ENCODE peak calls at places on chromosome 11, in seven cellular contexts. One of them, this sample, is unnamed. For H3K4me1 and H3K36me3, the result is how much of the 10 kb centered on the place peaks cover.

GRCh38 chr11:43021466-43021865 is 290.3 kb upstream of the API5 start:
- DNase-seq in cardiac muscle cell: peak
- DNase-seq in tibial nerve: no peak
- DNase-seq in heart left ventricle: peak
- DNase-seq in hepatocyte: peak
- DNase-seq in mucosa of descending colon: peak
- DNase-seq in body of pancreas: no peak
- DNase-seq in this sample: no peak

GRCh38 chr11:19759389-19759788 is 46.8 kb downstream of the NAV2 start:
- DNase-seq in hepatocyte: no peak
- DNase-seq in body of pancreas: no peak
- DNase-seq in tibial nerve: no peak
- DNase-seq in mucosa of descending colon: no peak
- DNase-seq in cardiac muscle cell: no peak
- DNase-seq in heart left ventricle: no peak
- DNase-seq in this sample: no peak

GRCh38 chr11:75583710-75584658 is 21.9 kb downstream of the SERPINH1 start:
- DNase-seq in body of pancreas: peak
- DNase-seq in cardiac muscle cell: peak
- DNase-seq in tibial nerve: peak
- DNase-seq in mucosa of descending colon: peak
- DNase-seq in heart left ventricle: peak
- DNase-seq in hepatocyte: peak
- DNase-seq in this sample: peak

GRCh38 chr11:72814831-72815618 is 814 bp downstream of the ATG16L2 start:
- DNase-seq in hepatocyte: peak
- DNase-seq in cardiac muscle cell: peak
- DNase-seq in heart left ventricle: no peak
- DNase-seq in mucosa of descending colon: peak
- DNase-seq in body of pancreas: peak
- DNase-seq in tibial nerve: no peak
- DNase-seq in this sample: no peak

GRCh38 chr11:60396790-60397189 is 531 bp downstream of the MS4A14 start:
- DNase-seq in tibial nerve: no peak
- DNase-seq in body of pancreas: no peak
- DNase-seq in hepatocyte: no peak
- DNase-seq in mucosa of descending colon: no peak
- DNase-seq in heart left ventricle: no peak
- DNase-seq in cardiac muscle cell: no peak
- DNase-seq in this sample: no peak

GRCh38 chr11:36492724-36493304 is 17.3 kb downstream of the TRAF6 start:
- DNase-seq in mucosa of descending colon: peak
- DNase-seq in body of pancreas: no peak
- DNase-seq in hepatocyte: peak
- DNase-seq in tibial nerve: peak
- DNase-seq in heart left ventricle: no peak
- DNase-seq in cardiac muscle cell: peak
- DNase-seq in this sample: no peak

GRCh38 chr11:34512810-34513673 is 552 bp downstream of the ELF5 start:
- DNase-seq in hepatocyte: peak
- DNase-seq in heart left ventricle: no peak
- DNase-seq in body of pancreas: peak
- DNase-seq in tibial nerve: peak
- DNase-seq in cardiac muscle cell: peak
- DNase-seq in mucosa of descending colon: peak
- DNase-seq in this sample: peak

GRCh38 chr11:126348806-126349582 is 6.5 kb upstream of the ST3GAL4 start:
- DNase-seq in body of pancreas: no peak
- DNase-seq in mucosa of descending colon: no peak
- DNase-seq in hepatocyte: no peak
- DNase-seq in heart left ventricle: peak
- DNase-seq in tibial nerve: no peak
- DNase-seq in cardiac muscle cell: no peak
- DNase-seq in this sample: no peak

GRCh38 chr11:130162733-130163132 is 3.2 kb downstream of the ST14 start:
- DNase-seq in mucosa of descending colon: no peak
- DNase-seq in tibial nerve: no peak
- DNase-seq in cardiac muscle cell: peak
- DNase-seq in hepatocyte: peak
- DNase-seq in heart left ventricle: no peak
- DNase-seq in body of pancreas: no peak
- DNase-seq in this sample: no peak

GRCh38 chr11:6333112-6333511 is 12.8 kb upstream of the CAVIN3 start:
- DNase-seq in heart left ventricle: no peak
- DNase-seq in mucosa of descending colon: no peak
- DNase-seq in tibial nerve: no peak
- DNase-seq in hepatocyte: no peak
- DNase-seq in body of pancreas: no peak
- DNase-seq in cardiac muscle cell: no peak
- DNase-seq in this sample: no peak

GRCh38 chr11:33869511-33870422 is 22.1 kb downstream of the LMO2 start:
- DNase-seq in tibial nerve: no peak
- DNase-seq in mucosa of descending colon: peak
- DNase-seq in hepatocyte: peak
- DNase-seq in body of pancreas: peak
- DNase-seq in heart left ventricle: peak
- DNase-seq in cardiac muscle cell: peak
- DNase-seq in this sample: no peak

GRCh38 chr11:47348131-47348802 is 4.2 kb downstream of the MYBPC3 start:
- DNase-seq in tibial nerve: no peak
- DNase-seq in body of pancreas: no peak
- DNase-seq in hepatocyte: no peak
- DNase-seq in heart left ventricle: no peak
- DNase-seq in cardiac muscle cell: no peak
- DNase-seq in mucosa of descending colon: no peak
- DNase-seq in this sample: no peak

GRCh38 chr11:46356911-46357482 is 9.7 kb downstream of the DGKZ start:
- DNase-seq in tibial nerve: no peak
- DNase-seq in mucosa of descending colon: no peak
- DNase-seq in hepatocyte: peak
- DNase-seq in heart left ventricle: no peak
- DNase-seq in body of pancreas: no peak
- DNase-seq in cardiac muscle cell: no peak
- DNase-seq in this sample: no peak

GRCh38 chr11:110505514-110506284 is 76.0 kb downstream of the FDX1 start:
- DNase-seq in tibial nerve: no peak
- DNase-seq in body of pancreas: no peak
- DNase-seq in cardiac muscle cell: no peak
- DNase-seq in heart left ventricle: peak
- DNase-seq in mucosa of descending colon: no peak
- DNase-seq in hepatocyte: no peak
- DNase-seq in this sample: no peak

GRCh38 chr11:72609045-72609444 is 65.2 kb downstream of the PDE2A start:
- DNase-seq in mucosa of descending colon: no peak
- DNase-seq in cardiac muscle cell: no peak
- DNase-seq in heart left ventricle: no peak
- DNase-seq in tibial nerve: no peak
- DNase-seq in hepatocyte: no peak
- DNase-seq in body of pancreas: no peak
- DNase-seq in this sample: no peak

GRCh38 chr11:129729823-129730222 is 85.8 kb upstream of the TMEM45B start:
- DNase-seq in tibial nerve: no peak
- DNase-seq in heart left ventricle: no peak
- DNase-seq in hepatocyte: no peak
- DNase-seq in body of pancreas: no peak
- DNase-seq in mucosa of descending colon: no peak
- DNase-seq in cardiac muscle cell: no peak
- DNase-seq in this sample: no peak

GRCh38 chr11:61141601-61142028 is 19.6 kb downstream of the VPS37C start:
- DNase-seq in body of pancreas: peak
- DNase-seq in hepatocyte: peak
- DNase-seq in heart left ventricle: peak
- DNase-seq in tibial nerve: no peak
- DNase-seq in mucosa of descending colon: peak
- DNase-seq in cardiac muscle cell: no peak
- DNase-seq in this sample: peak

GRCh38 chr11:250740-251299 is 14.0 kb downstream of the PSMD13 start:
- DNase-seq in body of pancreas: peak
- DNase-seq in tibial nerve: peak
- DNase-seq in hepatocyte: peak
- DNase-seq in mucosa of descending colon: peak
- DNase-seq in heart left ventricle: peak
- DNase-seq in cardiac muscle cell: peak
- DNase-seq in this sample: peak

GRCh38 chr11:17611049-17611448 is 64.0 kb downstream of the OTOG start:
- DNase-seq in tibial nerve: no peak
- DNase-seq in body of pancreas: no peak
- DNase-seq in mucosa of descending colon: no peak
- DNase-seq in heart left ventricle: peak
- DNase-seq in hepatocyte: no peak
- DNase-seq in cardiac muscle cell: no peak
- DNase-seq in this sample: no peak

GRCh38 chr11:68146010-68146540 is 24.9 kb upstream of the CHKA start:
- DNase-seq in cardiac muscle cell: no peak
- DNase-seq in tibial nerve: peak
- DNase-seq in heart left ventricle: peak
- DNase-seq in hepatocyte: peak
- DNase-seq in mucosa of descending colon: peak
- DNase-seq in body of pancreas: peak
- DNase-seq in this sample: peak

GRCh38 chr11:46264976-46265375 is 12.5 kb upstream of the CREB3L1 start:
- DNase-seq in hepatocyte: no peak
- DNase-seq in tibial nerve: no peak
- DNase-seq in mucosa of descending colon: no peak
- DNase-seq in body of pancreas: no peak
- DNase-seq in cardiac muscle cell: no peak
- DNase-seq in heart left ventricle: no peak
- DNase-seq in this sample: no peak

GRCh38 chr11:65988791-65989592 is 13.0 kb downstream of the EIF1AD start:
- DNase-seq in body of pancreas: peak
- DNase-seq in cardiac muscle cell: peak
- DNase-seq in mucosa of descending colon: peak
- DNase-seq in hepatocyte: peak
- DNase-seq in tibial nerve: peak
- DNase-seq in heart left ventricle: peak
- DNase-seq in this sample: peak

GRCh38 chr11:37632748-37633147 is 1034.7 kb upstream of the RAG2 start:
- DNase-seq in tibial nerve: no peak
- DNase-seq in mucosa of descending colon: no peak
- DNase-seq in body of pancreas: no peak
- DNase-seq in hepatocyte: no peak
- DNase-seq in cardiac muscle cell: no peak
- DNase-seq in heart left ventricle: no peak
- DNase-seq in this sample: no peak

GRCh38 chr11:37630866-37631265 is 1032.8 kb upstream of the RAG2 start:
- DNase-seq in hepatocyte: no peak
- DNase-seq in cardiac muscle cell: no peak
- DNase-seq in tibial nerve: no peak
- DNase-seq in heart left ventricle: no peak
- DNase-seq in body of pancreas: no peak
- DNase-seq in mucosa of descending colon: no peak
- DNase-seq in this sample: no peak
- H3K4me1 ChIP-seq in hepatocyte: under half
- H3K4me1 ChIP-seq in cardiac muscle cell: under half
- H3K4me1 ChIP-seq in tibial nerve: under half
- H3K4me1 ChIP-seq in heart left ventricle: under half
- H3K4me1 ChIP-seq in body of pancreas: under half
- H3K4me1 ChIP-seq in mucosa of descending colon: under half
- H3K4me1 ChIP-seq in this sample: under half

DNA sequence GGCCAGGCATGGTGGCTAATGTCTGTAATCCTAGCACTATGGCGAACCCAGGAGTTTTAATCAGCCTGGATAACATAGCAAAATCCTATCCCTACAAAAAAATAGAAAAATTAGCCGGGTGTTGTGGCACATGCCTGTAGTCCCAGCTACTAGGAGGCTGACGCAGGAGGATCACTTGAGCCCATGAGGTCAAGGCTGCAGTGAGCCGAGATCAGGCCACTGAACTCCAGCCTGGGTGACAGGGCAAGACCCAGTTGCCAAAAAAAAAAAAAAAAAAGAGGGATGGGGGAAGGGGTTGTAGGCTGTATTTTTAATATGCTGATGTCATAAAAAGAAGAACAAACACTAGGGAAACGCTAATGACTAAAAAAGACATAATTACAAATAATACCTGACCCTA is 12.1 kb downstream of the DDX6 start:
- DNase-seq in mucosa of descending colon: no peak
- DNase-seq in hepatocyte: no peak
- DNase-seq in body of pancreas: no peak
- DNase-seq in heart left ventricle: no peak
- DNase-seq in cardiac muscle cell: no peak
- DNase-seq in tibial nerve: no peak
- DNase-seq in this sample: no peak
- H3K36me3 ChIP-seq in mucosa of descending colon: under half
- H3K36me3 ChIP-seq in hepatocyte: under half
- H3K36me3 ChIP-seq in body of pancreas: under half
- H3K36me3 ChIP-seq in heart left ventricle: under half
- H3K36me3 ChIP-seq in cardiac muscle cell: half or more
- H3K36me3 ChIP-seq in tibial nerve: under half
- H3K36me3 ChIP-seq in this sample: under half

GRCh38 chr11:44057340-44057739 is 8.7 kb upstream of the ACCS start:
- DNase-seq in body of pancreas: no peak
- DNase-seq in heart left ventricle: no peak
- DNase-seq in tibial nerve: no peak
- DNase-seq in cardiac muscle cell: no peak
- DNase-seq in mucosa of descending colon: no peak
- DNase-seq in hepatocyte: no peak
- DNase-seq in this sample: no peak
- H3K4me1 ChIP-seq in body of pancreas: under half
- H3K4me1 ChIP-seq in heart left ventricle: under half
- H3K4me1 ChIP-seq in tibial nerve: under half
- H3K4me1 ChIP-seq in cardiac muscle cell: under half
- H3K4me1 ChIP-seq in mucosa of descending colon: under half
- H3K4me1 ChIP-seq in hepatocyte: under half
- H3K4me1 ChIP-seq in this sample: under half

GRCh38 chr11:2673871-2674471 is 25.8 kb downstream of the KCNQ1OT1 start:
- DNase-seq in heart left ventricle: no peak
- DNase-seq in hepatocyte: no peak
- DNase-seq in body of pancreas: peak
- DNase-seq in cardiac muscle cell: no peak
- DNase-seq in mucosa of descending colon: no peak
- DNase-seq in tibial nerve: no peak
- DNase-seq in this sample: no peak

GRCh38 chr11:2672553-2673249 is 27.1 kb downstream of the KCNQ1OT1 start:
- DNase-seq in hepatocyte: no peak
- DNase-seq in heart left ventricle: no peak
- DNase-seq in mucosa of descending colon: no peak
- DNase-seq in body of pancreas: peak
- DNase-seq in cardiac muscle cell: no peak
- DNase-seq in tibial nerve: no peak
- DNase-seq in this sample: no peak

GRCh38 chr11:2673250-2673610 is 26.6 kb downstream of the KCNQ1OT1 start:
- DNase-seq in heart left ventricle: no peak
- DNase-seq in hepatocyte: no peak
- DNase-seq in cardiac muscle cell: no peak
- DNase-seq in body of pancreas: peak
- DNase-seq in tibial nerve: no peak
- DNase-seq in mucosa of descending colon: no peak
- DNase-seq in this sample: no peak

GRCh38 chr11:2675540-2675939 is 24.3 kb downstream of the KCNQ1OT1 start:
- DNase-seq in cardiac muscle cell: peak
- DNase-seq in mucosa of descending colon: no peak
- DNase-seq in tibial nerve: no peak
- DNase-seq in hepatocyte: no peak
- DNase-seq in heart left ventricle: no peak
- DNase-seq in body of pancreas: peak
- DNase-seq in this sample: no peak

GRCh38 chr11:2674681-2675131 is 25.1 kb downstream of the KCNQ1OT1 start:
- DNase-seq in tibial nerve: no peak
- DNase-seq in cardiac muscle cell: no peak
- DNase-seq in mucosa of descending colon: no peak
- DNase-seq in heart left ventricle: no peak
- DNase-seq in hepatocyte: no peak
- DNase-seq in body of pancreas: peak
- DNase-seq in this sample: peak
- H3K36me3 ChIP-seq in tibial nerve: under half
- H3K36me3 ChIP-seq in cardiac muscle cell: under half
- H3K36me3 ChIP-seq in mucosa of descending colon: under half
- H3K36me3 ChIP-seq in heart left ventricle: under half
- H3K36me3 ChIP-seq in hepatocyte: under half
- H3K36me3 ChIP-seq in body of pancreas: under half
- H3K36me3 ChIP-seq in this sample: under half

GRCh38 chr11:59208956-59209355 is 3.8 kb downstream of the MPEG1 start:
- DNase-seq in heart left ventricle: no peak
- DNase-seq in tibial nerve: no peak
- DNase-seq in hepatocyte: no peak
- DNase-seq in cardiac muscle cell: no peak
- DNase-seq in mucosa of descending colon: no peak
- DNase-seq in body of pancreas: no peak
- DNase-seq in this sample: no peak
- H3K4me1 ChIP-seq in heart left ventricle: under half
- H3K4me1 ChIP-seq in tibial nerve: under half
- H3K4me1 ChIP-seq in hepatocyte: under half
- H3K4me1 ChIP-seq in cardiac muscle cell: under half
- H3K4me1 ChIP-seq in mucosa of descending colon: under half
- H3K4me1 ChIP-seq in body of pancreas: under half
- H3K4me1 ChIP-seq in this sample: under half

This sample was measured in prostate gland.